ENCODE peak calls at places on chromosomes 5 and 9, in four cellular contexts. Q is dorsolateral prefrontal cortex, A is HepG2, L is PC-3. U is an unnamed sample.

GRCh38 chr5:135869935-135870334 is 25.7 kb downstream of the IL9 start:
- DNase-seq in Q (no peak), A (peak), L (no peak), U (no peak)

GRCh38 chr9:109447329-109448076 is 50.6 kb downstream of the PTPN3 start:
- DNase-seq in A (no peak), L (no peak), Q (peak), U (no peak)

GRCh38 chr9:35675204-35675603 is 1.5 kb downstream of the CA9 start:
- DNase-seq in L (no peak), A (no peak), Q (no peak), U (no peak)

GRCh38 chr9:93125331-93125894 is 8.6 kb downstream of the NINJ1 start:
- DNase-seq in L (no peak), Q (peak), A (no peak), U (no peak)

GRCh38 chr9:86614871-86615849 is 260.9 kb upstream of the TUT7 start:
- DNase-seq in A (peak), Q (no peak), L (peak), U (peak)

GRCh38 chr5:170632985-170633234 is 129.1 kb downstream of the KCNIP1 start:
- DNase-seq in Q (peak), L (peak), A (no peak), U (no peak)

GRCh38 chr5:28403846-28404245 is 1365.5 kb upstream of the CDH9 start:
- DNase-seq in L (peak), Q (no peak), A (no peak), U (no peak)

GRCh38 chr5:15020731-15021130 is 149.2 kb upstream of the ANKH start:
- DNase-seq in Q (no peak), A (no peak), L (no peak), U (no peak)

GRCh38 chr5:76999451-76999850 is 30.8 kb upstream of the AGGF1 start:
- DNase-seq in A (no peak), Q (no peak), L (peak), U (no peak)

GRCh38 chr9:89425921-89426388 is 72.0 kb downstream of the SEMA4D start:
- DNase-seq in Q (peak), A (no peak), L (no peak), U (no peak)

GRCh38 chr9:107158321-107158720 is 124.8 kb upstream of the RAD23B start:
- DNase-seq in A (peak), L (peak), Q (no peak), U (no peak)

GRCh38 chr5:144309265-144309664 is 138.6 kb downstream of the KCTD16 start:
- DNase-seq in L (no peak), Q (no peak), A (peak), U (no peak)

GRCh38 chr9:93569775-93570174 is 6.6 kb upstream of the PHF2 start:
- DNase-seq in A (no peak), Q (no peak), L (no peak), U (no peak)

GRCh38 chr9:21434202-21435014 is 5.8 kb upstream of the IFNA1 start:
- DNase-seq in Q (no peak), L (peak), A (peak), U (peak)

GRCh38 chr5:54754420-54754819 is 231.0 kb downstream of the ESM1 start:
- DNase-seq in L (no peak), A (no peak), Q (no peak), U (no peak)

GRCh38 chr5:54754878-54755277 is 230.5 kb downstream of the ESM1 start:
- DNase-seq in A (no peak), Q (no peak), L (no peak), U (no peak)

GRCh38 chr5:54756301-54756700 is 229.1 kb downstream of the ESM1 start:
- DNase-seq in Q (no peak), A (no peak), L (no peak), U (no peak)

GRCh38 chr5:54753753-54754152 is 231.6 kb downstream of the ESM1 start:
- DNase-seq in A (no peak), Q (no peak), L (no peak), U (no peak)

GRCh38 chr5:54753034-54753433 is 232.4 kb downstream of the ESM1 start:
- DNase-seq in L (no peak), A (no peak), Q (no peak), U (no peak)
- H3K27ac ChIP-seq in L (no peak), A (no peak), Q (no peak), U (no peak)

GRCh38 chr9:135552698-135553161 is 6.8 kb downstream of the OBP2A start:
- DNase-seq in A (no peak), Q (peak), L (no peak), U (no peak)
- H3K4me3 ChIP-seq in A (no peak), Q (no peak), L (no peak), U (no peak)

GRCh38 chr5:125719681-125720676 is 703.2 kb upstream of the GRAMD2B start:
- DNase-seq in A (peak), Q (no peak), L (no peak), U (peak)
- H3K27ac ChIP-seq in A (peak), Q (peak), L (no peak), U (peak)

GRCh38 chr9:37198831-37199230 is 78.5 kb downstream of the ZCCHC7 start:
- DNase-seq in A (no peak), L (no peak), Q (no peak), U (no peak)

GRCh38 chr9:37198034-37198718 is 77.8 kb downstream of the ZCCHC7 start:
- DNase-seq in L (no peak), Q (no peak), A (no peak), U (no peak)

GRCh38 chr9:37201581-37201980 is 81.2 kb downstream of the ZCCHC7 start:
- DNase-seq in L (no peak), Q (no peak), A (no peak), U (no peak)

GRCh38 chr9:37200572-37201005 is 80.2 kb downstream of the ZCCHC7 start:
- DNase-seq in Q (no peak), A (no peak), L (peak), U (no peak)

GRCh38 chr9:37197158-37198033 is 77.0 kb downstream of the ZCCHC7 start:
- DNase-seq in L (peak), Q (no peak), A (no peak), U (no peak)
- H3K4me3 ChIP-seq in L (no peak), Q (no peak), A (no peak), U (no peak)

GRCh38 chr5:148794729-148795590 is 31.5 kb upstream of the ADRB2 start:
- DNase-seq in L (peak), A (no peak), Q (no peak), U (no peak)
- H3K27ac ChIP-seq in L (peak), A (no peak), Q (no peak), U (no peak)

GRCh38 chr5:9546973-9547947 is 1.4 kb upstream of the SEMA5A start:
- DNase-seq in L (no peak), A (no peak), Q (peak), U (peak)
- H3K4me3 ChIP-seq in L (peak), A (no peak), Q (peak), U (peak)

DNA sequence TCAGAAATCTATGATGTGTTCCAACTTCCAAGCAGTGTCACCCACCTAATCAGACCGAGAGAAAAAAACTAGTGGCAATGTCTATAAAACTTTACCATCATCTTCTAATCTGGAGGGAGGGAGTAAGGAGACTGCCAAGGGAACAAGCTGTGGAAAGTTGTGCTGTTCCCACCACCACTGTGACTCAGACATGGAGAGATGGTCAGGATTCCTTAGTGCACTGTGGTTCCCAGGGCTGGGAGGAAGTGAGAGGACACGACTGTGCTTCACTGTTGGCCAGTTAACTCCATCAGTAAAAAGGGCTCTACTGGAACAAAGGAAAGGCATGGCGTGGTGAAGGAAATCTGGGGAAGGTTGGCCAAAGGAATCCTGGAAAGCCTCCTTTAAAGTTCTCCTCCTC is 18.8 kb downstream of the TICAM2 start:
- DNase-seq in Q (no peak), A (no peak), L (peak), U (peak)
- H3K27ac ChIP-seq in Q (no peak), A (no peak), L (no peak), U (no peak)

GRCh38 chr5:173235499-173236394 is 741 bp upstream of the NKX2-5 start:
- DNase-seq in A (no peak), L (no peak), Q (no peak), U (no peak)

GRCh38 chr5:173232499-173233346 is 2.3 kb downstream of the NKX2-5 start:
- DNase-seq in A (no peak), Q (no peak), L (no peak), U (no peak)

GRCh38 chr5:173233347-173234128 is 1.5 kb downstream of the NKX2-5 start:
- DNase-seq in L (no peak), Q (no peak), A (no peak), U (no peak)

GRCh38 chr5:173231996-173232498 is 3.0 kb downstream of the NKX2-5 start:
- DNase-seq in L (no peak), A (no peak), Q (no peak), U (no peak)

DNA sequence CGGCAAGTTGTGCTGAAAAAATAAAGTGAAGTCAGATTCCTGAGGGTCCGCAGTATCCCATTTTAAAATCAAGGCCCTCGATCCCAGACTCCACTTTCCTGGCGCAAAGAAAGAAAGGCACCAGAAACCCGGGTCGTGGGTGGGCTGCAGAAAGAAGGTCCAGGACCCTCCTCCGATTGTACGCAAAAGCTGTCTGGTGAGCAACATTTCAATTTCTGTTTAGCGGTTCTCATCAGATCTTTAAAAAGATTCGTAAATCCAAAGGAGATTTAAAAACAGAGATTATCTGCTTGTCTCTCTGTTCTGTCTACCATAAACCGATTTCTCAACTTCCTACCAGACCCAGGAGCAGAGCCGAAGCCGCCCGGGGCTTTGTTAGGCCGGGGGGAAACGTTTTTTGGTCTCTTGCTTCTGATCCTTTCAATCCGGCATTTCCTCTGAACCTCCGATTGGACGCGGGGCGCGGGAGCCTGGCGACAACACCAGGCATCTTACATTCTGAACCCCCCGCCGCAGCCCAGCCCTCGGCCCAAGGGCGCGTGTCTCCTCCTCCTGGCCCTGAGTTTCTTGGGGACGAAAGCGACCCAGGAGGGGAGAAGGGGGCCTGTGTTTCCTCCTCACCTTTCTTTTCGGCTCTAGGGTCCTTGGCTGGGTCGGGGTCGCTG is 745 bp downstream of the NKX2-5 start:
- DNase-seq in L (no peak), Q (no peak), A (no peak), U (no peak)
- H3K4me3 ChIP-seq in L (no peak), Q (no peak), A (peak), U (no peak)

DNA sequence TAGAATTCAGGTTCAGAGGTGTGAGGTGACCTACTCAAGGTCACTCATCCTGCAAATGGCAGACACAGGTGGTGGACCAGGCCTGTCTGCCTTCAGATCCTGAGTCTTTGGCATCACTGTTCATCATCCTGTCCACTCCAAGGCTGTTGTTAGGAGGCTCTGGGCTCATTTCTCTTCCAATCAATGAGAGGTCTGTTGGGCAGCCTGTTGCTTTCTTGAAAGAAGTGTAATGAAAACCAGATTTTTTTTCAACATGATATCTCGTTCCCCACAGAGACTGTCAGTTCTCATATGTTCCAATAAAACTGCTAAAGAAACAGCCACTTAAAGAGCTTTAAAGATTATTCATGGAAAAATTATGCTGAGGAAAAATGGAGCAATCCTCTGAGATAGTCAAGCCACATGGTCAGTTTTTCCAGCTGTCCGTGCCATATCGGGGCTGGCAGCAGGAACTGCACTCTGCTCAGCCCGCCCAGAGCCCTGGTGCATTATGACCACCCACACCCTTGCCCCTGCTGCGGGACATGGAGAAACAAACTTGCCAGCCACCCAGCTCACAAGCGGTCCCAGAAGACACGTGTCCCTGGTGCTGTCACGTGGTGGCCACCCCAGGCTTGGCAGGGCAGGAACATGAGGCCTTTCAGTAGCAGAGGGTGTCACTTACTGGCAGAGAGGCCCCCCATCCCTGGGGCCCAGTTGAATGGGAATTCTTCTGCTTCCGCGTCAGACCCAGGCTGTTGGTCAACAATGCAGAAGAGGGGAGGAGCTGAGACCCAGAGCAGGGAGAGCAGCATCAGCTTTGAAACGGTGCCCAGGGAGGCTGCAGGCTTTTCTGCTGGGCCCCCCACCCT is 63.7 kb upstream of the ANGPTL2 start:
- DNase-seq in L (no peak), Q (peak), A (peak), U (peak)
- H3K27ac ChIP-seq in L (no peak), Q (peak), A (no peak), U (peak)

GRCh38 chr9:133348763-133349573 is 950 bp downstream of the RPL7A start:
- DNase-seq in Q (no peak), L (no peak), A (no peak), U (no peak)

GRCh38 chr9:133351908-133352634 is 4.1 kb downstream of the RPL7A start:
- DNase-seq in Q (no peak), A (peak), L (peak), U (peak)

GRCh38 chr9:133347985-133348762 is at the start of the genes MED22 and RPL7A:
- DNase-seq in L (peak), A (peak), Q (peak), U (peak)

GRCh38 chr9:133351526-133351907 is 3.5 kb downstream of the RPL7A start:
- DNase-seq in L (peak), A (no peak), Q (no peak), U (no peak)

DNA sequence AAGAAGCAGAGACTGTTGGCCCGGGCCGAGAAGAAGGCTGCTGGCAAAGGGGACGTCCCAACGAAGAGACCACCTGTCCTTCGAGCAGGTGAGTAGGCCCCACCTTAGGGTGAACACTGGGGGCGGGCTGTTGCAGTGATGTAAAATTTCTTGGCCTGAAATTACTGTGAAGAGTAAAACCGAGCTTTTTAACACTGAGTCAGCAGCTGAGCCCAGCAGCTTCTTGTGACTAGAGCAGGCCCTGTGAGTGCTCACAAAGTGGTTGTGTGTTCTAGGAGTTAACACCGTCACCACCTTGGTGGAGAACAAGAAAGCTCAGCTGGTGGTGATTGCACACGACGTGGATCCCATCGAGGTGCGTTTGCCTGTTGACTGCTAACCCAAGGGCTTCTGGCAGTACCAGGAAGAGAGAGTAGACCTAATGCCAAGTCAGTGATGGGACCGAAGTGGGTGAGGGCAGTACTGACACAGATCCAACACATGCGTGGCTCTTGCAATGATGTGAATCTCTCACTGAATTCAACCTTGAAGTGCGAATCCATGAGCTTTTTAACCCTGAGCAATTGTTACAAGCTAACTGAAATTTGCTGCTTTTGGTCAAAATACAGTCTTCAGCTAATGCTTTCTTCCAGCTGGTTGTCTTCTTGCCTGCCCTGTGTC is 2.1 kb downstream of the RPL7A start:
- DNase-seq in L (no peak), A (no peak), Q (no peak), U (no peak)
- H3K4me3 ChIP-seq in L (peak), A (peak), Q (no peak), U (no peak)